ENCODE peak calls at places on chromosomes 11 and 22, in nine cellular contexts. J is fibroblast of lung; X is BE2C; F is CD4-positive, alpha-beta memory T cell; P is heart left ventricle; I is CD8-positive, alpha-beta T cell; W is tibial nerve; S is aorta; T is neuronal stem cell. V is an unnamed sample.
A peak's percentile ranks its signal among the peaks of the same experiment; 100 is the strongest.

GRCh38 chr22:23478175-23478574 is 101.9 kb downstream of the IGLL1 start:
- DNase-seq in J (no peak), X (no peak), F (no peak), P (no peak), I (no peak), W (no peak), S (no peak), T (no peak), V (no peak)

GRCh38 chr11:6269994-6270393 is 10.4 kb downstream of the CCKBR start:
- DNase-seq in J (no peak), X (no peak), F (no peak), P (no peak), I (no peak), W (no peak), S (no peak), T (no peak), V (no peak)

GRCh38 chr11:20013346-20014066 is 146.8 kb downstream of the DBX1 start:
- DNase-seq in J (no peak), X (no peak), F (no peak), P (peak; percentile 40), I (no peak), W (no peak), S (no peak), T (no peak), V (peak; percentile 35)

GRCh38 chr22:39617342-39617741 is 46.8 kb downstream of the CACNA1I start:
- DNase-seq in J (no peak), X (peak; percentile 40), F (no peak), P (no peak), I (no peak), W (no peak), S (no peak), T (no peak), V (no peak)

GRCh38 chr11:71080239-71081097 is 171.9 kb downstream of the SHANK2 start:
- DNase-seq in J (peak; percentile 69), X (peak; percentile 82), F (no peak), P (peak; percentile 29), I (peak; percentile 13), W (peak; percentile 61), S (no peak), T (peak; percentile 75), V (peak; percentile 37)

GRCh38 chr11:66743271-66743968 is 14.4 kb upstream of the SPTBN2 start:
- DNase-seq in J (no peak), X (no peak), F (no peak), P (no peak), I (no peak), W (no peak), S (no peak), T (no peak), V (no peak)

GRCh38 chr11:34065505-34066203 is 14.1 kb downstream of the CAPRIN1 start:
- DNase-seq in J (peak; percentile 41), X (no peak), F (no peak), P (no peak), I (no peak), W (no peak), S (no peak), T (no peak), V (no peak)

GRCh38 chr11:60887531-60887930 is 18.9 kb downstream of the PRPF19 start:
- DNase-seq in J (peak; percentile 58), X (peak; percentile 51), F (no peak), P (no peak), I (peak; percentile 66), W (no peak), S (no peak), T (peak; percentile 24), V (peak; percentile 20)

GRCh38 chr11:2135018-2135569 is 4.1 kb downstream of the IGF2 start:
- DNase-seq in J (no peak), X (peak; percentile 14), F (no peak), P (no peak), I (no peak), W (no peak), S (peak; percentile 61), T (no peak), V (no peak)

GRCh38 chr22:27799334-27800249 is 2.0 kb downstream of the MN1 start:
- DNase-seq in J (no peak), X (no peak), F (no peak), P (no peak), I (no peak), W (no peak), S (peak; percentile 86), T (no peak), V (no peak)

GRCh38 chr22:30314918-30315317 is 11.8 kb downstream of the TBC1D10A start:
- DNase-seq in J (no peak), X (no peak), F (peak; percentile 83), P (no peak), I (peak; percentile 43), W (no peak), S (no peak), T (no peak), V (no peak)

GRCh38 chr11:112017538-112017937 is 7.7 kb upstream of the DLAT start:
- DNase-seq in J (peak; percentile 34), X (no peak), F (no peak), P (no peak), I (no peak), W (no peak), S (no peak), T (no peak), V (no peak)

DNA sequence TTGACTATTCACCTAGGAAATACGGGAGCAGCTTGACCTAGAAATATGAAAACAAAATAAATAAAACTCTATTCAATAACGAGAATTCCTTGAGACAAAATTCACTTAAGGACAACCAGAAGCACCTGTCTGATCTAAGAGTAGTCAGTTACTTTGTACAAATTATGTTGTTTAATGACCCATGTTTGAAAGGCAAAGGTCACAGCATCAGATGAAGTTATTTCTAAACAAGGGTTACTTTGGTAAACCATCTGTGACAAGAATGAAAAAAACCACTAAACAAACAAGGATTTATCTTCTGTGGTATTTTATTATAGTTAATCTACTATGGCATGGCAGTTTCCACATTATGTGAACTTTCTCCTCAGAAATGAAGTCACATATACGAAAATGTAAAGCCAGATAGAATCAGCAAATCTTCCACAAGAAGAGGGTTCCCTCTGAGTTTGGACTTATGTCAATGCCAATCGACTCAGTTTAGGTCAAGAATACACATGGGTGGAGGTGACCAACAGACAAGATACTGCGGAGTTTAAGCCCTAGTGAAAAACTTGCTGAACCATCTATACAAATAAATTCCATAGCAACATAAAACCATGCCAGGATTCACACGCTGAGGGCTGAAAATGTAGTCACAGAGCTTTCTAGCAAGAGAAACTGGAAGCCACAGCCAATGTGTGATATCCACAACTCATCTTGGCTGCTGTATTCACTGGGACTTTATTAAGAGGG is 53.4 kb downstream of the NCAPD3 start:
- DNase-seq in J (no peak), X (no peak), F (no peak), P (no peak), I (no peak), W (no peak), S (no peak), T (no peak), V (no peak)
- H3K9me3 ChIP-seq in J (no peaks in the 10 kb centered on the region), X (peaks cover 3% of the 10 kb centered on the region), F (no peaks in the 10 kb centered on the region), P (no peaks in the 10 kb centered on the region), I (no peaks in the 10 kb centered on the region), W (no peaks in the 10 kb centered on the region), S (no peaks in the 10 kb centered on the region), T (peaks cover 20% of the 10 kb centered on the region), V (no peaks in the 10 kb centered on the region)

GRCh38 chr11:77448269-77448668 is 25.6 kb downstream of the PAK1 start:
- DNase-seq in J (no peak), X (no peak), F (no peak), P (no peak), I (no peak), W (no peak), S (no peak), T (no peak), V (no peak)

GRCh38 chr11:77446911-77447629 is 26.8 kb downstream of the PAK1 start:
- DNase-seq in J (no peak), X (no peak), F (no peak), P (no peak), I (no peak), W (no peak), S (no peak), T (no peak), V (no peak)

GRCh38 chr11:77449060-77449521 is 24.8 kb downstream of the PAK1 start:
- DNase-seq in J (no peak), X (no peak), F (no peak), P (no peak), I (no peak), W (no peak), S (no peak), T (no peak), V (no peak)

GRCh38 chr11:77450227-77450626 is 23.7 kb downstream of the PAK1 start:
- DNase-seq in J (no peak), X (no peak), F (no peak), P (no peak), I (no peak), W (no peak), S (no peak), T (no peak), V (no peak)

DNA sequence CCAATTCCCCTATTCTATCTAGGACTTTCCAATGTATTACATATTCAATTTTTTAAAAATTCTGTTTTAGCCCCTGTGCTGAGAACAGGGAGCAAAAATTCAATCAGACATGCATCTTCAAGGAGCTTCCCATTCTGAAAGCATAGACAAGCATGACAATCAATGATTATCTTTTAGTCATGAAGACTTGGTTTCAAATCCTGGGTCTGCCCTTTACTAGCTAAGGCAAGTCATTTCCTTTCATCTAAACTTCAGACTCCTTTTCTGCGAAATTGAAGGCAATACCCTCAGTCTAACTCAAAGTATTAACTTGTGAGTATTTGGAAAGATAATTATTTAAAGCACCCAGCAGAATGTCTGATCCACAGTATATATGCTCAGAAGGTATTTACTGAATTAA is 24.1 kb downstream of the PAK1 start:
- DNase-seq in J (no peak), X (no peak), F (no peak), P (no peak), I (no peak), W (no peak), S (no peak), T (no peak), V (no peak)
- H3K36me3 ChIP-seq in J (no peaks in the 10 kb centered on the region), X (no peaks in the 10 kb centered on the region), F (no peaks in the 10 kb centered on the region), P (no peaks in the 10 kb centered on the region), I (no peaks in the 10 kb centered on the region), W (no peaks in the 10 kb centered on the region), S (no peaks in the 10 kb centered on the region), T (peaks cover 12% of the 10 kb centered on the region), V (no peaks in the 10 kb centered on the region)

DNA sequence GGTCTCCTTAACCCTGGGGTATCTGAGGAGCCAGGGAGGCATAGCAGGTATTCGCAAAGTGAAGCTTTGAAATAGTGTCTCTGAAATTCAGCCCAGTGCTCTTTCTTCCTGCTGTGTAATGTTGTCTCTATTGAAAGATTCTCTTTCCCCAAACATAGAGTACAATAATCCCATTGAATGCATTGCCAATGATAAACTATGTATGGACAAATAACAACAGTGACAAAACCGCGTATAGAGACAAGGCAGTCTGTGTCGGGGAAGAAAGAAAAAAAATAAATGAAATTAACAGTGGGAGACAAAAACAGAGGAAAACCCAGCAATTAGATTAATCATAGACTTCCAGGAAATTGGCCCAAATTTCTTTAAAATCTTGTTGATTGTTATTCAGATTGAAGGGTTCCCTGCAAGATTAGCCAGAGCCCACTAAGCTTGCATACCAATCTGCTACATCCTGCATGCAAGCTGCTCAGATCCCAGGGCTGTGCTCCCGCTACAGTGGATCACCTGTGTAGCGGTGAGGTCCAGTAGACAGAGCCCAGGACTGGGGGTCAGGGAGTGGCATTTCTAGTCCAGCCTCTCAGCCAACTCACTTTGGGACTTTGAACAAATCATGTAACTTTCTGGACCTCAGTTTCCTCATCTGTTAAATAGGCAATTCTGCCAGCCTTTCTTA is 492.8 kb downstream of the INSC start:
- DNase-seq in J (no peak), X (no peak), F (no peak), P (no peak), I (no peak), W (no peak), S (no peak), T (no peak), V (no peak)
- H3K4me1 ChIP-seq in J (no peaks in the 10 kb centered on the region), X (no peaks in the 10 kb centered on the region), F (no peaks in the 10 kb centered on the region), P (peaks cover 8% of the 10 kb centered on the region), I (no peaks in the 10 kb centered on the region), W (no peaks in the 10 kb centered on the region), S (no peaks in the 10 kb centered on the region), T (no peaks in the 10 kb centered on the region), V (no peaks in the 10 kb centered on the region)

GRCh38 chr11:101202614-101203013 is 73.0 kb upstream of the PGR start:
- DNase-seq in J (no peak), X (no peak), F (no peak), P (no peak), I (no peak), W (no peak), S (no peak), T (no peak), V (no peak)
- H3K9me3 ChIP-seq in J (no peaks in the 10 kb centered on the region), X (no peaks in the 10 kb centered on the region), F (no peaks in the 10 kb centered on the region), P (no peaks in the 10 kb centered on the region), I (no peaks in the 10 kb centered on the region), W (peaks cover 12% of the 10 kb centered on the region), S (no peaks in the 10 kb centered on the region), T (no peaks in the 10 kb centered on the region), V (no peaks in the 10 kb centered on the region)

V was measured in HAP-1.